ENCODE peak calls at places on chromosomes 1 and 21, in five cellular contexts. H is K562, X is H1, E is SK-N-SH, B is HepG2. Z is an unnamed sample.
A peak's percentile ranks its signal among the peaks of the same experiment; 100 is the strongest.

GRCh38 chr21:26136686-26137085 is 33.9 kb downstream of the APP start:
- DNase-seq in H (no peak), X (no peak), E (no peak), B (no peak), Z (no peak)

GRCh38 chr1:28365864-28366263 is 3.7 kb upstream of the PHACTR4 start:
- DNase-seq in H (no peak), X (no peak), E (no peak), B (no peak), Z (no peak)

GRCh38 chr1:208835082-208835467 is 590.9 kb upstream of the PLXNA2 start:
- DNase-seq in H (no peak), X (no peak), E (no peak), B (no peak), Z (no peak)

GRCh38 chr1:237713886-237714285 is 176.8 kb downstream of the ZP4 start:
- DNase-seq in H (no peak), X (no peak), E (no peak), B (no peak), Z (no peak)

GRCh38 chr1:87134625-87135024 is 194.1 kb upstream of the LMO4 start:
- DNase-seq in H (no peak), X (no peak), E (no peak), B (no peak), Z (no peak)

GRCh38 chr1:31977361-31978131 is 36.1 kb upstream of the KHDRBS1 start:
- DNase-seq in H (peak; percentile 73), X (peak; percentile 68), E (peak; percentile 51), B (peak; percentile 41), Z (peak; percentile 50)

GRCh38 chr1:87091425-87091824 is 177.0 kb downstream of the HS2ST1 start:
- DNase-seq in H (no peak), X (no peak), E (no peak), B (no peak), Z (no peak)

GRCh38 chr1:99005142-99005491 is 456 bp upstream of the PLPPR5 start:
- DNase-seq in H (no peak), X (peak; percentile 75), E (no peak), B (no peak), Z (no peak)

GRCh38 chr21:37870229-37870628 is 46.0 kb downstream of the KCNJ6 start:
- DNase-seq in H (no peak), X (no peak), E (no peak), B (no peak), Z (no peak)

GRCh38 chr1:30462826-30463425 is 260.5 kb downstream of the MATN1 start:
- DNase-seq in H (no peak), X (no peak), E (no peak), B (no peak), Z (no peak)

GRCh38 chr1:15546641-15547040 is 20.0 kb downstream of the DNAJC16 start:
- DNase-seq in H (no peak), X (no peak), E (no peak), B (no peak), Z (no peak)

GRCh38 chr1:42189931-42190853 is 25.6 kb upstream of the GUCA2A start:
- DNase-seq in H (no peak), X (no peak), E (no peak), B (no peak), Z (no peak)

GRCh38 chr1:109104364-109105151 is 9.4 kb upstream of the ELAPOR1 start:
- DNase-seq in H (no peak), X (no peak), E (no peak), B (no peak), Z (no peak)

GRCh38 chr1:92051948-92052347 is 22.2 kb downstream of the EPHX4 start:
- DNase-seq in H (no peak), X (no peak), E (no peak), B (no peak), Z (no peak)

GRCh38 chr1:102970496-102971078 is 137.7 kb downstream of the COL11A1 start:
- DNase-seq in H (peak; percentile 6), X (peak; percentile 47), E (peak; percentile 45), B (peak; percentile 57), Z (peak; percentile 65)

GRCh38 chr1:246497331-246497915 is 9.7 kb downstream of the SMYD3 start:
- DNase-seq in H (peak; percentile 66), X (no peak), E (peak; percentile 64), B (peak; percentile 72), Z (peak; percentile 58)

GRCh38 chr1:198520524-198521254 is 19.8 kb downstream of the ATP6V1G3 start:
- DNase-seq in H (no peak), X (no peak), E (no peak), B (no peak), Z (no peak)
- TF ChIP-seq CHD2 in H (no peak), X (no peak), E (no peak), B (no peak), Z (no peak)

GRCh38 chr1:172135076-172135672 is 285.3 kb upstream of the C1orf105 start:
- DNase-seq in H (peak; percentile 23), X (no peak), E (no peak), B (peak; percentile 32), Z (peak; percentile 8)
- TF ChIP-seq CHD2 in H (no peak), X (no peak), E (no peak), B (no peak), Z (no peak)

GRCh38 chr1:75170006-75170405 is 35.8 kb downstream of the LHX8 start:
- DNase-seq in H (no peak), X (no peak), E (no peak), B (no peak), Z (no peak)

GRCh38 chr1:75172556-75172955 is 38.4 kb downstream of the LHX8 start:
- DNase-seq in H (no peak), X (no peak), E (no peak), B (no peak), Z (no peak)

GRCh38 chr1:75171876-75172275 is 37.7 kb downstream of the LHX8 start:
- DNase-seq in H (no peak), X (no peak), E (no peak), B (no peak), Z (no peak)

GRCh38 chr1:75174031-75174760 is 40.0 kb downstream of the LHX8 start:
- DNase-seq in H (no peak), X (no peak), E (no peak), B (no peak), Z (no peak)

DNA sequence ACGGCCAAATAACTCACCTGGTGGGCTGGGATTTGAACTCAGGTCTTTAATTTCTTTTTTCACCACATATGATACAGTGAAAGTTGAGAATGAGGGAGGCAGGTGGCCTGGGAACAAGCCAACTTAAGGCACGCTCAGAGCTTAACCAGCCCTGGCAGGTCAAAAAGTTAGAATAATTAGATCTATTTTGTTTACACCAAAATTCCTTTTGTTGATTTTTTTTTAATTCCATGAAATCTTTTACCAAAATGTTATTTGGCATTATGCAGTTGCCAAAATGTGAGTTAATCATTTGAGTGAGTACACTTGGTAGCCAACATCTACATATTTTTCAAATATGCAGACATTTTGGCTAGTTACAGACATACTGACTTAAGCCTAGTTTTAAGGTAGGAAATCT is 36.8 kb downstream of the LHX8 start:
- DNase-seq in H (no peak), X (no peak), E (no peak), B (no peak), Z (no peak)
- TF ChIP-seq CHD2 in H (no peak), X (no peak), E (no peak), B (no peak), Z (no peak)

DNA sequence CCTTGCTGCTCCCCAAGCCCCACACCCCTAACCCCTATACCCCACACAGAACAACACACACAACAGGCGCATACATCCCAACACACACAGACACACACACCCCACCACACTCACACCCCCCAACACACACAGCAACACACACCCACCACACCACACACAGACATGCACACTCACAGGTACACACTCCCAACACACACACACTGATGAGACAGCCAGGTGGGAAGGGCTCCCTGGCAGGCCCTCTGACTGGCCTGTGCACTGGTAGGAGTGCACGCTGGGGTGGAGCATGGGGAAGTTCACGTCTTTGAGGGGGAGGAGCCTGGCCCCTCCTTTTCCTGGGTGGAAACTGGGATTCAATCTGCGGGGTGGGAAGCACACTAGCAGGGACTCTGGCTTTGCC is 116.7 kb downstream of the RHOU start:
- DNase-seq in H (no peak), X (no peak), E (no peak), B (no peak), Z (no peak)
- TF ChIP-seq CHD2 in H (no peak), X (no peak), E (no peak), B (no peak), Z (no peak)

GRCh38 chr1:231636157-231636556 is 9.6 kb downstream of the DISC1 start:
- DNase-seq in H (no peak), X (no peak), E (no peak), B (peak; percentile 67), Z (peak; percentile 31)
- TF ChIP-seq CHD2 in H (no peak), X (no peak), E (no peak), B (no peak), Z (no peak)

DNA sequence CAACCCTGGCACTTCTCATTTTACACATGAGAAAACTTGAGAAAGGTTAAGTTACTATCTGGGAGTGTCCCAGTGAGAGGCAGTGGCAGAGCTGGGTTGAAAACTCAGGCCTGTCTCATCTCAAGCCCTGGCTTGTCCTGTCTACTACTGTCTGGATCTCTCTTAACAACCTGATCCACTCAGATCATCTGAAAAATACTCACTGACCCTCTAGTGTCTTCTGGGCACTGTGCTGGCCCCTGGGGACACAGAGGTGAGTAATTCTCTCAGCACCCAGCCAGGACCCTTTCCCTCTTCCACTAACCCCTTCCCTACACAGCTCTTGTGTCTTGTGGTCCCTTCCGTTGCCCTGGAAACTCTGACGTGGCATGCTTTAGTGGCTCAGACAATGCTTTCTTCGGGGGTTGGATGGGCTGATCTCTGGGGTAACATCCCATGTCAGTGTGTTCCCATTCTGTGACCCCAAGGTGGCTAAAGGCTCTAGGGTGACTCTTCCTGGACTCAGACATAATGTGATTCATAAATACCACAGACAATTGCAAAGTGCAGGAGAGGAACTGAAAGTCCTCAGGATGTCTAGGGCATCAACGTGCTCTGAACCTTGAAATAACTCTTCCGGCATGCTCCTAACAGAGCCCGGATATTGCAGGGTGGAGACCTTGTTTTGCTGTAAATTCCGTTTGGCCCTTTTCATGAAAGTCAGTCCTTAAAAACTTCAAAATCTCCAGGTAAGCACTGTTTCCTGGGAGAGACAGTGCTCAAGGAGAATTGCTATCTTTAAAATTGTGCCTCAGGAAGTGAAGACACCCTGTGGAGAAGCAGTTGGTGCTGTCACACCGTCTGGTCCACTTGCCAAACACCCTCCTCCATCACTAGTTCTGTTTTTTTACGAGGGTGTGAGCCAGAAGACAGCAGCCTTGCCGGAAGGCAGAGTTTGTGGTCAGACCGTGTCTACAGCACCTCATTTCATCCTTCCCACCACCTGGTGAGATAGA is 4.0 kb downstream of the SHISAL2A start:
- DNase-seq in H (no peak), X (no peak), E (no peak), B (no peak), Z (no peak)
- TF ChIP-seq CHD2 in H (no peak), X (no peak), E (no peak), B (no peak), Z (no peak)